ENCODE peak calls at places on chromosomes 2 and 18, in five cellular contexts. S is chondrocyte; W is iris pigment epithelial cell; U is stimulated activated CD8-positive, alpha-beta memory T cell treated with anti-CD3 and anti-CD28 coated beads, Interleukin-4, amount 100 ng/mL, for 24 hours; H is EL. F is an unnamed sample.

GRCh38 chr2:226788064-226788463 is 11.6 kb downstream of the IRS1 start:
- DNase-seq in W (no peak), U (no peak), H (no peak), S (no peak), F (peak)

GRCh38 chr2:231709981-231710750 is 1.8 kb downstream of the PTMA start:
- DNase-seq in U (peak), W (peak), S (no peak), H (peak), F (peak)

GRCh38 chr2:163191372-163191771 is 352.8 kb upstream of the KCNH7 start:
- DNase-seq in S (no peak), U (no peak), H (peak), W (peak), F (peak)

GRCh38 chr2:230924470-230925341 is at the start of gene GPR55:
- DNase-seq in W (no peak), S (peak), H (no peak), U (peak), F (no peak)

GRCh38 chr2:43112155-43112554 is 114.3 kb downstream of the ZFP36L2 start:
- DNase-seq in S (no peak), H (no peak), W (no peak), U (no peak), F (no peak)

GRCh38 chr18:36386150-36386920 is 88.8 kb downstream of the FHOD3 start:
- DNase-seq in S (no peak), U (no peak), H (no peak), W (no peak), F (no peak)

GRCh38 chr18:46536215-46536874 is 120.7 kb downstream of the LOXHD1 start:
- DNase-seq in W (no peak), U (no peak), H (peak), S (no peak), F (no peak)

GRCh38 chr18:39173022-39173421 is 1607.4 kb upstream of the CELF4 start:
- DNase-seq in S (no peak), W (no peak), U (no peak), H (no peak), F (no peak)

GRCh38 chr18:48735070-48735676 is 196.3 kb downstream of the CTIF start:
- DNase-seq in H (peak), U (no peak), S (no peak), W (peak), F (peak)

GRCh38 chr2:221817052-221817451 is 244.9 kb upstream of the EPHA4 start:
- DNase-seq in U (no peak), H (peak), W (peak), S (no peak), F (peak)

GRCh38 chr2:26730549-26730948 is 33.5 kb upstream of the SLC35F6 start:
- DNase-seq in H (no peak), S (peak), U (no peak), W (no peak), F (no peak)

GRCh38 chr2:60003076-60003475 is 550.4 kb downstream of the BCL11A start:
- DNase-seq in H (no peak), W (no peak), U (no peak), S (no peak), F (no peak)

GRCh38 chr18:57759650-57760049 is 43.5 kb downstream of the ATP8B1 start:
- DNase-seq in H (peak), S (no peak), W (peak), U (no peak), F (peak)

GRCh38 chr2:23199115-23199918 is 185.7 kb upstream of the KLHL29 start:
- DNase-seq in H (peak), S (no peak), U (no peak), W (peak), F (peak)

GRCh38 chr18:13236411-13236810 is 17.9 kb downstream of the LDLRAD4 start:
- DNase-seq in H (no peak), S (no peak), U (no peak), W (no peak), F (no peak)

GRCh38 chr2:23801396-23801795 is 125.5 kb downstream of the ATAD2B start:
- DNase-seq in W (peak), U (no peak), H (peak), S (no peak), F (peak)

GRCh38 chr2:168529900-168530561 is 74.0 kb downstream of the CERS6 start:
- DNase-seq in H (no peak), W (no peak), U (no peak), S (no peak), F (peak)

GRCh38 chr18:49920731-49921130 is 107.4 kb upstream of the ACAA2 start:
- DNase-seq in W (peak), H (peak), U (no peak), S (no peak), F (no peak)

GRCh38 chr2:71893646-71894045 is 254.0 kb downstream of the CYP26B1 start:
- DNase-seq in U (no peak), S (no peak), W (no peak), H (no peak), F (no peak)

GRCh38 chr18:49206717-49207116 is 253.7 kb downstream of the DYM start:
- DNase-seq in H (no peak), S (no peak), U (no peak), W (peak), F (peak)

F was measured in HCEC 1CT.